ENCODE peak calls at places on chromosomes 5 and 9, in four cellular contexts. One of them, this sample, is unnamed.

GRCh38 chr9:34992376-34992951 is 2.9 kb downstream of the DNAJB5 start:
- DNase-seq in EH: peak
- DNase-seq in sigmoid colon: peak
- DNase-seq in HEK293T: no peak
- DNase-seq in this sample: no peak

GRCh38 chr9:5336683-5337082 is 3.0 kb downstream of the RLN1 start:
- DNase-seq in EH: no peak
- DNase-seq in sigmoid colon: no peak
- DNase-seq in HEK293T: no peak
- DNase-seq in this sample: no peak

GRCh38 chr5:81522571-81522970 is 128.6 kb upstream of the ACOT12 start:
- DNase-seq in EH: no peak
- DNase-seq in sigmoid colon: no peak
- DNase-seq in HEK293T: no peak
- DNase-seq in this sample: no peak

GRCh38 chr5:173855162-173855994 is 32.8 kb upstream of the CPEB4 start:
- DNase-seq in EH: no peak
- DNase-seq in sigmoid colon: no peak
- DNase-seq in HEK293T: no peak
- DNase-seq in this sample: no peak

GRCh38 chr5:107915413-107915812 is 244.7 kb upstream of the EFNA5 start:
- DNase-seq in EH: no peak
- DNase-seq in sigmoid colon: no peak
- DNase-seq in HEK293T: no peak
- DNase-seq in this sample: no peak

GRCh38 chr9:37286530-37287175 is 135.8 kb upstream of the GRHPR start:
- DNase-seq in EH: no peak
- DNase-seq in sigmoid colon: no peak
- DNase-seq in HEK293T: no peak
- DNase-seq in this sample: no peak

GRCh38 chr5:141363952-141364660 is at the start of gene PCDHGA5:
- DNase-seq in EH: peak
- DNase-seq in sigmoid colon: no peak
- DNase-seq in HEK293T: no peak
- DNase-seq in this sample: no peak

GRCh38 chr9:16062542-16063240 is 509.8 kb downstream of the CCDC171 start:
- DNase-seq in EH: peak
- DNase-seq in sigmoid colon: no peak
- DNase-seq in HEK293T: no peak
- DNase-seq in this sample: no peak

GRCh38 chr5:72195581-72195980 is 88.3 kb downstream of the MAP1B start:
- DNase-seq in EH: no peak
- DNase-seq in sigmoid colon: no peak
- DNase-seq in HEK293T: no peak
- DNase-seq in this sample: no peak

This sample was measured in pancreas.